ENCODE peak calls at places on chromosome 1, in nine cellular contexts. A, K, O, Z, T, U, J, L and W are unnamed samples.
A peak's percentile ranks its signal among the peaks of the same experiment; 100 is the strongest.

GRCh38 chr1:53412285-53413174 is 46.7 kb upstream of the DMRTB1 start:
- DNase-seq in A (no peak), Z (no peak), J (no peak), T (no peak), K (no peak), U (peak; percentile 38), L (no peak), O (no peak), W (no peak)

GRCh38 chr1:61743716-61744620 is 1.7 kb downstream of the PATJ start:
- DNase-seq in A (no peak), O (no peak), U (peak; percentile 59), Z (peak; percentile 29), K (no peak), L (no peak), J (no peak), T (no peak), W (no peak)

GRCh38 chr1:26786437-26787380 is 1.0 kb upstream of the PIGV start:
- DNase-seq in A (peak; percentile 72), O (peak; percentile 73), U (peak; percentile 92), J (peak; percentile 65), T (peak; percentile 95), K (peak; percentile 67), Z (peak; percentile 81), L (peak; percentile 90), W (no peak)

GRCh38 chr1:11519629-11520031 is 40.7 kb downstream of the DISP3 start:
- DNase-seq in O (no peak), T (no peak), J (no peak), A (no peak), U (no peak), L (peak; percentile 47), K (no peak), Z (no peak), W (no peak)

GRCh38 chr1:79430437-79430836 is 423.9 kb upstream of the ADGRL4 start:
- DNase-seq in Z (no peak), T (no peak), U (no peak), A (peak; percentile 5), K (no peak), O (no peak), L (no peak), J (no peak), W (no peak)

GRCh38 chr1:12095822-12096263 is 32.7 kb downstream of the TNFRSF8 start:
- DNase-seq in J (no peak), U (peak; percentile 56), L (no peak), T (no peak), K (no peak), O (no peak), A (no peak), Z (no peak), W (no peak)

GRCh38 chr1:244664353-244664752 is 11.4 kb downstream of the DESI2 start:
- DNase-seq in A (no peak), L (no peak), K (no peak), T (no peak), O (no peak), J (no peak), U (no peak), Z (no peak), W (no peak)

GRCh38 chr1:6033986-6034749 is 11.5 kb upstream of the KCNAB2 start:
- DNase-seq in T (no peak), A (peak; percentile 76), U (no peak), L (no peak), Z (peak; percentile 34), K (peak; percentile 47), O (no peak), J (peak; percentile 47), W (peak; percentile 14)

GRCh38 chr1:230050973-230051735 is 15.9 kb upstream of the GALNT2 start:
- DNase-seq in K (no peak), U (no peak), A (no peak), O (no peak), J (no peak), L (no peak), T (peak; percentile 77), Z (no peak), W (no peak)

GRCh38 chr1:114320586-114320985 is 166.9 kb upstream of the SYT6 start:
- DNase-seq in O (no peak), J (no peak), L (no peak), A (no peak), U (peak; percentile 97), Z (no peak), T (no peak), K (no peak), W (no peak)

GRCh38 chr1:37691497-37692077 is 729 bp upstream of the CDCA8 start:
- DNase-seq in A (peak; percentile 49), O (no peak), L (peak; percentile 74), T (no peak), K (peak; percentile 43), J (peak; percentile 46), Z (peak; percentile 57), U (peak; percentile 41), W (no peak)

GRCh38 chr1:37692834-37693175 is 489 bp downstream of the CDCA8 start:
- DNase-seq in K (no peak), U (no peak), T (no peak), L (no peak), A (no peak), J (no peak), O (no peak), Z (no peak), W (no peak)

GRCh38 chr1:37697090-37697489 is 4.8 kb downstream of the CDCA8 start:
- DNase-seq in L (no peak), U (no peak), T (no peak), A (no peak), J (no peak), O (no peak), Z (no peak), K (no peak), W (no peak)

GRCh38 chr1:37697737-37698136 is 5.4 kb downstream of the CDCA8 start:
- DNase-seq in Z (no peak), J (no peak), K (no peak), T (no peak), A (no peak), U (no peak), O (no peak), L (no peak), W (no peak)

GRCh38 chr1:37692078-37692833 is at the start of gene CDCA8:
- DNase-seq in T (peak; percentile 99), U (peak; percentile 97), O (peak; percentile 97), L (peak; percentile 99), K (peak; percentile 98), Z (peak; percentile 99), A (peak; percentile 99), J (peak; percentile 99), W (peak; percentile 99)
- H3K27ac ChIP-seq in T (peak within 1 kb of the TSS; percentile 88), U (peak within 1 kb of the TSS; percentile 79), O (peak within 1 kb of the TSS; percentile 76), L (peak within 1 kb of the TSS; percentile 82), K (peak within 1 kb of the TSS; percentile 77), Z (no peak within 1 kb of the TSS), A (no peak within 1 kb of the TSS), J (peak within 1 kb of the TSS; percentile 81), W (peak within 1 kb of the TSS; percentile 77)

GRCh38 chr1:204077979-204078696 is 5.2 kb downstream of the SOX13 start:
- DNase-seq in Z (peak; percentile 34), L (peak; percentile 71), K (no peak), A (peak; percentile 83), T (no peak), O (no peak), J (peak; percentile 55), U (peak; percentile 36), W (no peak)

GRCh38 chr1:204075116-204075636 is 2.3 kb downstream of the SOX13 start:
- DNase-seq in O (no peak), T (no peak), U (no peak), J (no peak), K (peak; percentile 45), L (peak; percentile 77), A (peak; percentile 68), Z (peak; percentile 17), W (no peak)

GRCh38 chr1:204074274-204075115 is 1.6 kb downstream of the SOX13 start:
- DNase-seq in K (peak; percentile 86), Z (peak; percentile 47), O (no peak), A (peak; percentile 71), U (peak; percentile 68), L (peak; percentile 80), T (no peak), J (peak; percentile 69), W (no peak)

GRCh38 chr1:204076891-204077290 is 4.0 kb downstream of the SOX13 start:
- DNase-seq in Z (no peak), O (no peak), J (no peak), T (no peak), U (no peak), A (no peak), K (no peak), L (no peak), W (no peak)

GRCh38 chr1:204075890-204076837 is 3.2 kb downstream of the SOX13 start:
- DNase-seq in Z (no peak), L (no peak), A (no peak), K (no peak), T (no peak), U (no peak), J (no peak), O (no peak), W (no peak)
- H3K4me1 ChIP-seq in Z (peaks cover 58% of the 10 kb centered on the region), L (peaks cover 70% of the 10 kb centered on the region), A (peaks cover 58% of the 10 kb centered on the region), K (peaks cover 63% of the 10 kb centered on the region), T (peaks cover 86% of the 10 kb centered on the region), U (peaks cover 27% of the 10 kb centered on the region), J (no peaks in the 10 kb centered on the region), O (peaks cover 46% of the 10 kb centered on the region), W (peaks cover 4% of the 10 kb centered on the region)

DNA sequence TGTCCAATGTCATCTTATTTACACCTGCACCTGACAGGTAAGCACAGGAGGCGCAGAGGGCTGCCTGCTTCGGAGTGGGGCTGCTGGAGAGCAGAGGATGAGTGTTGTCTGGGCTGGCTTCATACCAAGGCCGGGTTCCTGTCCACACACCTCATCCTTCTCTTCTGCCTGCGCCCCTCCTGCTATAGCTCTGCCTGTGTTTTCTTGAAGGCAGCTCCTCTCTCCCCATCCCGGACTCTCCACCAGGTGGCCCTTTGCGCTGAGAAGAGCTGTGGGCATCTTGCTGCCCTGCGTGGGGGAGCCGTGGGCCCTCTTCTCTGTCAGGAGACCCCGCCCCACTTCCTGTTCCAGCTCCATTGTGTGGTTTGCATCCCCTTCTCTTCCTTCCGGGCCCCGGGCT is 35.0 kb downstream of the ARHGEF10L start:
- DNase-seq in O (no peak), Z (no peak), J (no peak), U (no peak), L (no peak), K (no peak), T (no peak), A (peak; percentile 47), W (no peak)
- H3K4me3 ChIP-seq in O (no peak overlapping the region), Z (no peak overlapping the region), J (no peak overlapping the region), U (no peak overlapping the region), L (no peak overlapping the region), K (no peak overlapping the region), T (no peak overlapping the region), A (no peak overlapping the region), W (no peak overlapping the region)

GRCh38 chr1:185444651-185445050 is 127.6 kb upstream of the IVNS1ABP start:
- DNase-seq in A (peak; percentile 25), K (no peak), T (no peak), Z (no peak), J (no peak), O (no peak), U (no peak), L (no peak), W (no peak)

GRCh38 chr1:185441608-185442007 is 124.6 kb upstream of the IVNS1ABP start:
- DNase-seq in T (no peak), K (no peak), J (no peak), L (no peak), U (peak; percentile 97), O (no peak), A (no peak), Z (peak; percentile 66), W (no peak)

GRCh38 chr1:185439727-185440415 is 122.8 kb upstream of the IVNS1ABP start:
- DNase-seq in U (peak; percentile 81), L (no peak), T (no peak), A (no peak), K (no peak), Z (peak; percentile 70), O (no peak), J (no peak), W (peak; percentile 34)

GRCh38 chr1:185440877-185441276 is 123.8 kb upstream of the IVNS1ABP start:
- DNase-seq in A (no peak), J (no peak), O (no peak), Z (no peak), T (no peak), K (no peak), L (no peak), U (peak; percentile 74), W (no peak)

GRCh38 chr1:185442065-185442464 is 125.0 kb upstream of the IVNS1ABP start:
- DNase-seq in U (peak; percentile 72), K (no peak), J (no peak), A (no peak), Z (no peak), T (no peak), L (no peak), O (no peak), W (no peak)
- H3K27ac ChIP-seq in U (no peak overlapping the region), K (no peak overlapping the region), J (no peak overlapping the region), A (no peak overlapping the region), Z (no peak overlapping the region), T (no peak overlapping the region), L (no peak overlapping the region), O (no peak overlapping the region), W (no peak overlapping the region)